ENCODE peak calls at places on chromosomes 16 and 17, in five cellular contexts. S, Q, W, H and R are unnamed samples.

GRCh38 chr17:82698065-82698973 is at the start of gene RAB40B:
- DNase-seq in S (peak), Q (peak), W (peak), H (peak), R (peak)

GRCh38 chr17:43467981-43468541 is 15.7 kb upstream of the DHX8 start:
- DNase-seq in S (no peak), Q (peak), W (peak), H (no peak), R (no peak)

GRCh38 chr16:10172848-10173655 is 9.2 kb downstream of the GRIN2A start:
- DNase-seq in S (peak), Q (no peak), W (peak), H (no peak), R (no peak)

GRCh38 chr17:81306898-81307510 is 11.9 kb upstream of the SLC38A10 start:
- DNase-seq in S (no peak), Q (no peak), W (no peak), H (no peak), R (no peak)

GRCh38 chr17:62135742-62136141 is 70.7 kb upstream of the MED13 start:
- DNase-seq in S (no peak), Q (no peak), W (no peak), H (no peak), R (no peak)

GRCh38 chr17:17671369-17672119 is 9.7 kb upstream of the RAI1 start:
- DNase-seq in S (no peak), Q (no peak), W (no peak), H (no peak), R (no peak)

GRCh38 chr17:79485991-79486390 is 124.9 kb downstream of the RBFOX3 start:
- DNase-seq in S (no peak), Q (no peak), W (no peak), H (no peak), R (peak)

GRCh38 chr17:29568331-29569244 is at the start of gene TP53I13:
- DNase-seq in S (peak), Q (peak), W (peak), H (peak), R (peak)

GRCh38 chr17:38885728-38886642 is 16.1 kb downstream of the LASP1 start:
- DNase-seq in S (peak), Q (peak), W (peak), H (no peak), R (peak)

GRCh38 chr16:88613-89012 is 10.6 kb downstream of the MPG start:
- DNase-seq in S (no peak), Q (no peak), W (no peak), H (no peak), R (no peak)

GRCh38 chr17:48155889-48156670 is 48.5 kb downstream of the SNX11 start:
- DNase-seq in S (peak), Q (no peak), W (no peak), H (no peak), R (peak)

GRCh38 chr17:29931253-29931932 is 1.4 kb upstream of the SSH2 start:
- DNase-seq in S (peak), Q (peak), W (peak), H (peak), R (peak)

GRCh38 chr16:1919680-1919998 is 1.4 kb upstream of the HS3ST6 start:
- DNase-seq in S (no peak), Q (no peak), W (no peak), H (no peak), R (no peak)

GRCh38 chr17:32894245-32894644 is 17.3 kb upstream of the MYO1D start:
- DNase-seq in S (no peak), Q (no peak), W (no peak), H (no peak), R (no peak)

GRCh38 chr16:2482181-2483107 is 7.5 kb downstream of the TBC1D24 start:
- DNase-seq in S (no peak), Q (peak), W (peak), H (no peak), R (no peak)

GRCh38 chr16:6884002-6884401 is 448.6 kb upstream of the RBFOX1 start:
- DNase-seq in S (no peak), Q (no peak), W (no peak), H (no peak), R (no peak)

GRCh38 chr17:28335959-28336871 is 654 bp downstream of the TNFAIP1 start:
- DNase-seq in S (peak), Q (peak), W (peak), H (peak), R (peak)

GRCh38 chr16:2422123-2422867 is 7.0 kb upstream of the CCNF start:
- DNase-seq in S (no peak), Q (no peak), W (no peak), H (no peak), R (no peak)

DNA sequence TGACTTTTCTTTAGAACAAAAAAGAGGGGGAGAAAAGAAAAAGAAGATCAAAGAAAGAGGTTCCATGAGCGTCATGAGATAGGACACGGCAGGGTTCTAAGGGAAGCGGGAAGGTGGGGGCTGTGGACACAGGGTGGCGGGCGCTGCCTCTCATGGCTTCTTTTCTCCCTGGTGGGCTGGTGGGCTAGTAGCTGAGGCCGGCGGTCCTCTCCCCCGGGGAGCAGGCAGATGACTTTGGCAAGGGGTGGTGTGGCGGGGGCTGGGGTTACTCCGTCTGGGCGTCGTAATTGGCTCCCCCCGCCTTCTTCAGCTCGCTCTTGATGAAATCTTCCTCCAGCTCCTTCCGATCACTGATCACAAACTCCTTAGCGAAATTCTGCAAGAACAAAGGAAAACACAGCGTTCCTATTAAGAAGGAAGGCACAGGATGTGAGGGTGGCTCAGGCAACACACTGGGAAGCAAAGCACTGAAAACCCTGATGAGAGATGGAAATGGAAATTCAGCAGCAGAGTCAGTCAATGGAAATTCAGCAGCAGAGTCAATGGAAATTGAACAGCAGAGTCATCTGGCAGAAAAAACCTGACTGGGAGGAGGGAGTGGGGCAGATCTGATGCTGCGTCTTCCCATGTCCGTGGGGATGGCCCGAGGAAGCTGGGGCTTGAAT is 51.2 kb downstream of the COTL1 start:
- DNase-seq in S (no peak), Q (no peak), W (no peak), H (no peak), R (no peak)
- H2BK15ac ChIP-seq in S (no peak), Q (no peak), W (no peak), H (no peak), R (no peak)

DNA sequence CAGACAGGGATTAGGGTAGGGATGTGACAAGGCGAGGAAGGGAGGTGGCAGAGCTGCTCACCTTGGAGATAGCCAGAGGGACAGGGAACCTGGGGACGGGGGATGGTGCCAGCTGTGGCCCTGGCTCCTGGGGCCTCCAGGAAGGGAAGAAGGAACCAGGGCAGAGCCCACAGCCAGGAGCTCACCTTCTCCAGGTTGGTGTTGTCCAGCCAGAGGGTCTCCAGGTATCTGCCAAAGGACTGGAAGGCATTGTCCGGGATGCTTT is 893 bp downstream of the CHAD start:
- DNase-seq in S (no peak), Q (no peak), W (no peak), H (no peak), R (no peak)
- H2BK15ac ChIP-seq in S (no peak), Q (no peak), W (peak), H (no peak), R (no peak)

DNA sequence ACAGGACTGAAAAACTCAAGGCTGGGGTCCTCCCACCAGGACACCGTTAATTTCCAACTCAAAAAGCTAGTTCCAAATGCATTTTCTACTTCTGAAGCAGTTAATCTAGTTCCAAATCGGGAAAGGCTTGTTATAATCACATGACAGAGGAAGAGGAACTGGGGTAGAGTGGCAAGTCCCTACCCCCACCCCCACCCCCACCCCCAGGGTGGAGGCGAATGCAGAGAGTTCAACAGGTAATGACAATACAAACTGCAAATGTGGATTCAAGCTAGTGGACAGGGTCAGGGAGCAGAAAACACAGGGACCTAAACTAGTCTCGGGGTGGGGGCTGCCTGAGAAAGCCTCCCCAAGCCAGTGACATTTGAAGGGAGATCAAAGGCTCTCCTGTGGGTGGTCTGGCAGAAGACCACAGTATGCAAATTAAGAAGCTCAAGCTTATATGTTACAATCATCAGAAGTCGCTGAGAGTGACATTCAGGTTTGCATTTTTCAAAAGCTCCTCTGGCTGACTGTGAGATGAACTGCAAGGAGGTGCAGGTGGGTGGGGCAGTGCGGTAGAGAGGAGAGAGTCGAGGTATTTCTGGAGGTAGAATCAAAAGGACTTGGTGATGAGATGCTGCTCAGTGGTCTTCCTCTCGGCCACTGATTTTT is 56.4 kb upstream of the SLC25A19 start:
- DNase-seq in S (peak), Q (no peak), W (no peak), H (no peak), R (peak)
- H2BK15ac ChIP-seq in S (peak), Q (no peak), W (no peak), H (no peak), R (no peak)

GRCh38 chr16:56852401-56852730 is 12.6 kb upstream of the SLC12A3 start:
- DNase-seq in S (no peak), Q (no peak), W (no peak), H (no peak), R (no peak)
- H2BK15ac ChIP-seq in S (no peak), Q (no peak), W (no peak), H (no peak), R (no peak)

GRCh38 chr17:68101075-68101991 is 65.8 kb downstream of the KPNA2 start:
- DNase-seq in S (peak), Q (peak), W (peak), H (peak), R (peak)
- H2BK15ac ChIP-seq in S (no peak), Q (no peak), W (peak), H (peak), R (no peak)

GRCh38 chr16:23182675-23183485 is at the start of gene SCNN1G:
- DNase-seq in S (peak), Q (no peak), W (no peak), H (peak), R (peak)
- H2BK15ac ChIP-seq in S (no peak), Q (no peak), W (no peak), H (no peak), R (no peak)